ENCODE peak calls at places on chromosomes 5 and 9, in nine cellular contexts. W is transverse colon, E is SK-N-SH, J is Peyer's patch, U is cardiac muscle cell, K is uterus, P is NT2/D1, I is MM.1S, R is adrenal gland. V is an unnamed sample.

GRCh38 chr5:84287964-84288363 is 96.7 kb downstream of the EDIL3 start:
- DNase-seq in W (no peak), E (no peak), J (no peak), U (peak; percentile 88), K (no peak), P (no peak), I (peak; percentile 30), R (no peak), V (peak; percentile 62)

GRCh38 chr9:68873179-68873578 is 140.7 kb downstream of the PRKACG start:
- DNase-seq in W (no peak), E (no peak), J (no peak), U (no peak), K (no peak), P (no peak), I (no peak), R (no peak), V (no peak)

GRCh38 chr9:89801723-89802680 is 197.2 kb downstream of the GADD45G start:
- DNase-seq in W (no peak), E (no peak), J (no peak), U (peak; percentile 19), K (no peak), P (no peak), I (no peak), R (peak; percentile 6), V (no peak)

GRCh38 chr5:59272744-59273427 is 620.6 kb downstream of the PDE4D start:
- DNase-seq in W (no peak), E (no peak), J (no peak), U (no peak), K (no peak), P (no peak), I (no peak), R (no peak), V (no peak)

GRCh38 chr9:125990793-125991220 is 243.6 kb downstream of the PBX3 start:
- DNase-seq in W (no peak), E (peak; percentile 91), J (no peak), U (no peak), K (no peak), P (no peak), I (no peak), R (peak; percentile 5), V (no peak)

GRCh38 chr9:90432951-90433350 is 209.7 kb downstream of the DIRAS2 start:
- DNase-seq in W (no peak), E (no peak), J (no peak), U (peak; percentile 2), K (no peak), P (no peak), I (no peak), R (no peak), V (no peak)

GRCh38 chr5:60960591-60960990 is 15.6 kb downstream of the NDUFAF2 start:
- DNase-seq in W (no peak), E (peak; percentile 23), J (no peak), U (peak; percentile 42), K (no peak), P (no peak), I (peak; percentile 17), R (no peak), V (no peak)

GRCh38 chr5:179166886-179167841 is 107.0 kb downstream of the ZNF354C start:
- DNase-seq in W (peak; percentile 34), E (peak; percentile 97), J (peak; percentile 59), U (peak; percentile 84), K (peak; percentile 68), P (peak; percentile 11), I (no peak), R (peak; percentile 15), V (peak; percentile 29)

GRCh38 chr9:136050266-136050705 is 44.8 kb downstream of the NACC2 start:
- DNase-seq in W (no peak), E (no peak), J (no peak), U (no peak), K (no peak), P (no peak), I (no peak), R (no peak), V (no peak)

GRCh38 chr9:76605271-76605670 is 146.3 kb downstream of the GCNT1 start:
- DNase-seq in W (no peak), E (no peak), J (no peak), U (no peak), K (no peak), P (no peak), I (no peak), R (no peak), V (no peak)

GRCh38 chr5:73946278-73946677 is 320.3 kb downstream of the ARHGEF28 start:
- DNase-seq in W (no peak), E (no peak), J (no peak), U (no peak), K (no peak), P (no peak), I (no peak), R (no peak), V (no peak)

GRCh38 chr9:112861638-112862555 is 28.8 kb downstream of the SLC46A2 start:
- DNase-seq in W (peak; percentile 20), E (no peak), J (peak; percentile 51), U (peak; percentile 73), K (no peak), P (no peak), I (no peak), R (peak; percentile 43), V (peak; percentile 77)

GRCh38 chr9:136625101-136626065 is 37.3 kb upstream of the EGFL7 start:
- DNase-seq in W (peak; percentile 91), E (peak; percentile 82), J (peak; percentile 92), U (peak; percentile 88), K (peak; percentile 70), P (no peak), I (no peak), R (peak; percentile 63), V (peak; percentile 15)

GRCh38 chr9:130432796-130433167 is 12.0 kb upstream of the ASS1 start:
- DNase-seq in W (no peak), E (no peak), J (no peak), U (no peak), K (no peak), P (no peak), I (no peak), R (no peak), V (no peak)

GRCh38 chr5:180669661-180670060 is 20.3 kb upstream of the FLT4 start:
- DNase-seq in W (no peak), E (no peak), J (no peak), U (no peak), K (no peak), P (no peak), I (no peak), R (no peak), V (no peak)

GRCh38 chr5:180675036-180675635 is 25.7 kb upstream of the FLT4 start:
- DNase-seq in W (no peak), E (no peak), J (no peak), U (no peak), K (no peak), P (no peak), I (no peak), R (no peak), V (no peak)

GRCh38 chr5:180670157-180670556 is 20.8 kb upstream of the FLT4 start:
- DNase-seq in W (no peak), E (no peak), J (no peak), U (no peak), K (no peak), P (no peak), I (no peak), R (no peak), V (no peak)

GRCh38 chr5:180670586-180671359 is 21.4 kb upstream of the FLT4 start:
- DNase-seq in W (peak; percentile 22), E (peak; percentile 61), J (peak; percentile 73), U (peak; percentile 58), K (no peak), P (peak; percentile 23), I (peak; percentile 39), R (peak; percentile 23), V (peak; percentile 40)

DNA sequence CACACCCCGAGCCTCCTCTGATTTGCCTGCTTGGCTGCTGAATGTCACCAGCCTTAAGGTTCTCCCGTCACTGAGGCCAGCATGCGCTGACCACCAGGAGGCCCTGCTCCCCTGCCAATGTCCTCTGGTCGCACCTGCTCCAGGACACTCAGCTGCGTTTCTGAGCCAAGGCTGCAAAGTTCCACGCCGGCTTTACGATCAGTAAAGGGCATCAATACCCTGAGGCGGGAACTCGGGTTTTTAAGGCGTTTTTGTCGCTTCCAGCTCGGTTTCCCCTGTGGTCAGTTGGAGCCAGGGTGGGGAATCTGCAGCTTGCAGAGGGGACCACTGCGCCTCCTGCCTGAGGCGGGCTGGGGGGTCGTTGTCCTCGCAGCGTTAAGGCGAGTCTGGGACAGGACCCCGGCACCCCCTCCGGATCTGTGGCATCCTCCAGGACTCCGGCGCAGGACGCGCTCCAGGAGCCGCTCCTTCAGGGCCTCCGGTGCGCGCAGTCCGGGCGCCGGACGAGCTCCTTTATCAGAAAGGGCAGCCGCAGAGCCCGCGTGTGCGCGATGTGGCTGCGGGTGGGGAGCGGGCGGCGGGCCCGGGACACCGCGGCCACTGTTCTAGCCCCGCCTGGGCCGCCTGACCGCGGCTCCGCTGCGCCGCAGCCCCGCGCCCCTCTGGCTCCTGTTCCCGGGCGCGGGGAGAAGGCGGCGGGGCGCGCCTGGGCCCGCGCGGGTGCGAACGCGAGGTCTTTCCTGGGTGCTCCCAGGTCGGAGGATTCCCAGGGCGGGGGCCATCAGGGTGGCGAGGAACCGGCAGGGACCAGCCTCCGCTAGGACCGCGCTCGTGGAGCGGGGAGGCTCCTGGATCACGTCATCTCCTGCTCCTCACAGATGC is 24.2 kb upstream of the FLT4 start:
- DNase-seq in W (no peak), E (peak; percentile 24), J (no peak), U (no peak), K (no peak), P (no peak), I (no peak), R (no peak), V (no peak)
- H3K27me3 ChIP-seq in W (peaks cover 45% of the 10 kb centered on the region), E (peaks cover 19% of the 10 kb centered on the region), J (no peaks in the 10 kb centered on the region), U (peaks cover 56% of the 10 kb centered on the region), K (no peaks in the 10 kb centered on the region), P (peaks cover 43% of the 10 kb centered on the region), I (peaks cover 22% of the 10 kb centered on the region), R (peaks cover 13% of the 10 kb centered on the region), V (peaks cover 19% of the 10 kb centered on the region)

DNA sequence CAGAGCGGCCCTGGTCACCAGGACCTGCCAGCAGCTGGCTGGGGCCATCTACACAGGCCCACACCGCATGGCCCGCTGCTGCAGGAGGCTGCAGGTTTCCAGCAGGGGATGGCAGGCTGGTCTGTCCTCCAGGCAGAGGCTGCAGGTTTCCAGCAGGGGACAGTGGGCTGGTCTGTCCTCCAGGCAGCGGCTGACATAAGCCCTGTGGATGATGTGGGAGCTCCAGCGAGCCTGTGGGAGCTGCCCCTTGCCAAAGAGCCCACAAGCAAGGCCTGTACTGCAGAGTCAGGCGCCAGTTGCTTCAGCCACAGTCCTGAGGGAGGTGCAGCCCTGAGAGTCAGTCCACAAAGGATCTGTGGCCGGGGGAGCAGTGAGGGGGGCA is 18.5 kb downstream of the TPPP start:
- DNase-seq in W (no peak), E (no peak), J (no peak), U (no peak), K (no peak), P (no peak), I (no peak), R (no peak), V (no peak)
- H3K4me3 ChIP-seq in W (no peak overlapping the region), E (no peak overlapping the region), J (no peak overlapping the region), U (no peak overlapping the region), K (no peak overlapping the region), P (no peak overlapping the region), I (no peak overlapping the region), R (no peak overlapping the region), V (no peak overlapping the region)

GRCh38 chr9:137764981-137765380 is 112.6 kb upstream of the CACNA1B start:
- DNase-seq in W (no peak), E (no peak), J (no peak), U (no peak), K (no peak), P (no peak), I (no peak), R (no peak), V (no peak)
- H3K36me3 ChIP-seq in W (no peaks in the 10 kb centered on the region), E (peaks cover 47% of the 10 kb centered on the region), J (no peaks in the 10 kb centered on the region), U (peaks cover 25% of the 10 kb centered on the region), K (no peaks in the 10 kb centered on the region), P (peaks cover 69% of the 10 kb centered on the region), I (no peaks in the 10 kb centered on the region), R (peaks cover 18% of the 10 kb centered on the region), V (peaks cover 20% of the 10 kb centered on the region)

GRCh38 chr5:10333154-10334006 is 20.1 kb upstream of the MARCHF6 start:
- DNase-seq in W (peak; percentile 51), E (peak; percentile 63), J (peak; percentile 58), U (peak; percentile 59), K (no peak), P (no peak), I (peak; percentile 49), R (peak; percentile 26), V (peak; percentile 64)
- H3K27me3 ChIP-seq in W (peaks cover 6% of the 10 kb centered on the region), E (no peaks in the 10 kb centered on the region), J (no peaks in the 10 kb centered on the region), U (peaks cover 75% of the 10 kb centered on the region), K (no peaks in the 10 kb centered on the region), P (peaks cover 64% of the 10 kb centered on the region), I (no peaks in the 10 kb centered on the region), R (no peaks in the 10 kb centered on the region), V (no peaks in the 10 kb centered on the region)

V was measured in MG63.